ENCODE peak calls at places on chromosomes 7 and 10, in seven cellular contexts. J, A, Z, R, X, K and N are unnamed samples.

GRCh38 chr10:114851336-114851735 is 29.8 kb downstream of the FHIP2A start:
- DNase-seq in Z (no peak), J (no peak), X (no peak), A (no peak), K (no peak), R (no peak), N (no peak)

GRCh38 chr10:93938140-93938539 is 44.4 kb downstream of the SLC35G1 start:
- DNase-seq in A (no peak), K (no peak), X (no peak), R (no peak), Z (no peak), J (no peak), N (no peak)

GRCh38 chr7:96135241-96135640 is 186.7 kb downstream of the SLC25A13 start:
- DNase-seq in Z (no peak), A (no peak), R (no peak), J (no peak), X (no peak), K (no peak), N (no peak)

GRCh38 chr10:78533093-78533492 is 499.4 kb downstream of the RPS24 start:
- DNase-seq in X (no peak), K (no peak), R (no peak), A (no peak), Z (no peak), J (no peak), N (no peak)

GRCh38 chr7:1087952-1088920 is at the start of gene GPER1:
- DNase-seq in X (no peak), A (no peak), Z (no peak), K (peak), R (peak), J (no peak), N (no peak)

GRCh38 chr10:31133628-31134302 is 102.1 kb upstream of the ZNF438 start:
- DNase-seq in A (peak), R (peak), Z (peak), K (peak), J (peak), X (peak), N (peak)

GRCh38 chr7:33614357-33615132 is 290.8 kb upstream of the BMPER start:
- DNase-seq in K (no peak), Z (no peak), X (no peak), R (no peak), A (no peak), J (no peak), N (no peak)

GRCh38 chr7:151082151-151083070 is 882 bp downstream of the TMUB1 start:
- DNase-seq in K (no peak), R (no peak), Z (no peak), X (no peak), A (no peak), J (no peak), N (no peak)

GRCh38 chr7:85619236-85619635 is 432.4 kb upstream of the SEMA3D start:
- DNase-seq in R (no peak), J (no peak), Z (no peak), K (no peak), A (no peak), X (no peak), N (no peak)

GRCh38 chr7:116030626-116031276 is at the start of gene TFEC:
- DNase-seq in Z (no peak), K (peak), X (no peak), A (peak), J (no peak), R (no peak), N (no peak)

GRCh38 chr10:106189254-106189653 is 975.3 kb downstream of the SORCS1 start:
- DNase-seq in J (no peak), X (no peak), Z (peak), K (peak), R (peak), A (peak), N (peak)

GRCh38 chr10:132308588-132309451 is 1.1 kb upstream of the STK32C start:
- DNase-seq in X (no peak), J (no peak), Z (no peak), K (no peak), R (no peak), A (no peak), N (no peak)